ENCODE peak calls at places on chromosomes 7 and 10, in ten cellular contexts. T is stimulated activated CD8-positive, alpha-beta memory T cell treated with anti-CD3 and anti-CD28 coated beads, Interleukin-4, amount 100 ng/mL, for 4 hours; F is RPMI7951; O is hepatic stellate cell; J is fibroblast of pulmonary artery; H is Right ventricle myocardium superior; N is left kidney; Z is breast epithelium; L is GM13977; Q is nucleus accumbens. R is an unnamed sample.

GRCh38 chr10:61792921-61793320 is 108.6 kb upstream of the ARID5B start:
- DNase-seq in J (no peak), F (no peak), T (no peak), O (no peak), N (no peak), L (no peak), H (no peak), Z (no peak), Q (no peak), R (no peak)

GRCh38 chr7:157744786-157745601 is 408.2 kb downstream of the DNAJB6 start:
- DNase-seq in L (no peak), N (no peak), F (no peak), T (no peak), J (no peak), Z (no peak), O (no peak), H (no peak), Q (no peak), R (no peak)

GRCh38 chr7:92667816-92668540 is 77.8 kb upstream of the FAM133B start:
- DNase-seq in Z (no peak), H (no peak), J (no peak), L (no peak), F (no peak), O (no peak), Q (no peak), T (no peak), N (no peak), R (peak)

GRCh38 chr10:33114451-33114944 is 156.5 kb upstream of the ITGB1 start:
- DNase-seq in H (no peak), O (no peak), F (peak), Q (no peak), N (peak), L (no peak), T (no peak), J (peak), Z (no peak), R (peak)

GRCh38 chr10:96306516-96306915 is 2.3 kb downstream of the DNTT start:
- DNase-seq in O (no peak), L (no peak), F (peak), J (no peak), H (peak), N (peak), Z (no peak), Q (no peak), T (no peak), R (no peak)

GRCh38 chr10:3757250-3757637 is 27.8 kb downstream of the KLF6 start:
- DNase-seq in Q (no peak), H (no peak), O (no peak), L (no peak), Z (no peak), N (no peak), T (no peak), F (no peak), J (no peak), R (no peak)

GRCh38 chr10:114782666-114783065 is 38.9 kb upstream of the FHIP2A start:
- DNase-seq in N (no peak), L (no peak), Z (no peak), T (no peak), O (no peak), F (no peak), Q (no peak), J (no peak), H (no peak), R (no peak)

GRCh38 chr7:152336754-152337368 is 98.9 kb downstream of the KMT2C start:
- DNase-seq in Z (no peak), Q (no peak), H (no peak), F (peak), J (peak), L (peak), T (no peak), O (peak), N (peak), R (peak)

GRCh38 chr10:127878474-127879055 is 14.2 kb downstream of the CLRN3 start:
- DNase-seq in N (no peak), T (no peak), Q (no peak), F (no peak), H (no peak), J (no peak), Z (no peak), L (no peak), O (no peak), R (no peak)

GRCh38 chr10:71809628-71810027 is 36.3 kb upstream of the VSIR start:
- DNase-seq in N (no peak), O (no peak), J (no peak), F (no peak), L (no peak), Q (no peak), H (no peak), Z (no peak), T (no peak), R (no peak)

GRCh38 chr10:133401500-133401899 is 7.5 kb downstream of the MTG1 start:
- DNase-seq in Z (no peak), O (no peak), T (no peak), Q (no peak), H (no peak), L (no peak), F (no peak), N (no peak), J (no peak), R (no peak)

GRCh38 chr7:84412161-84412969 is 217.8 kb upstream of the SEMA3A start:
- DNase-seq in L (no peak), F (peak), J (peak), O (peak), N (peak), T (no peak), H (no peak), Q (no peak), Z (no peak), R (peak)

GRCh38 chr10:44010873-44011602 is 362.4 kb upstream of the ZNF32 start:
- DNase-seq in F (peak), T (no peak), L (peak), H (peak), Q (no peak), J (no peak), N (no peak), O (no peak), Z (no peak), R (no peak)

R was measured in iris pigment epithelial cell.